ENCODE peak calls at places on chromosomes 5 and 9, in five cellular contexts. M is foreskin keratinocyte, W is upper lobe of right lung, F is brain microvascular endothelial cell, T is heart right ventricle. X is an unnamed sample.

GRCh38 chr9:132987021-132987620 is 8.6 kb downstream of the GFI1B start:
- DNase-seq in M (no peak), F (no peak), W (no peak), T (no peak), X (no peak)

GRCh38 chr9:5435912-5436311 is 1.8 kb downstream of the PLGRKT start:
- DNase-seq in T (no peak), M (peak; percentile 48), F (no peak), W (no peak), X (no peak)

GRCh38 chr9:99622679-99623078 is 199.0 kb upstream of the NR4A3 start:
- DNase-seq in W (no peak), F (no peak), M (no peak), T (no peak), X (no peak)

GRCh38 chr5:42483472-42484154 is 60.4 kb downstream of the GHR start:
- DNase-seq in W (no peak), T (no peak), M (no peak), F (no peak), X (no peak)

GRCh38 chr5:132293992-132294727 is at the start of gene SLC22A4:
- DNase-seq in T (peak; percentile 91), F (peak; percentile 93), W (peak; percentile 96), M (peak; percentile 90), X (no peak)

GRCh38 chr5:103260951-103261350 is 2.4 kb downstream of the MACIR start:
- DNase-seq in F (no peak), W (no peak), M (no peak), T (no peak), X (no peak)

GRCh38 chr9:127915801-127916664 is 808 bp downstream of the ST6GALNAC4 start:
- DNase-seq in W (no peak), M (no peak), T (no peak), F (no peak), X (no peak)

GRCh38 chr5:132298305-132298704 is 4.1 kb downstream of the SLC22A4 start:
- DNase-seq in M (no peak), T (no peak), F (no peak), W (no peak), X (no peak)

GRCh38 chr9:128920381-128921058 is at the start of gene PHYHD1:
- DNase-seq in F (no peak), W (peak; percentile 87), T (peak; percentile 78), M (peak; percentile 59), X (no peak)

GRCh38 chr9:120152295-120152694 is 427.7 kb downstream of the CDK5RAP2 start:
- DNase-seq in T (peak; percentile 12), F (no peak), W (no peak), M (no peak), X (no peak)

GRCh38 chr9:22035591-22036011 is 26.5 kb upstream of the CDKN2B start:
- DNase-seq in M (no peak), W (no peak), F (no peak), T (no peak), X (no peak)

GRCh38 chr5:69024241-69024651 is 69.6 kb upstream of the SLC30A5 start:
- DNase-seq in F (no peak), W (no peak), T (no peak), M (peak; percentile 55), X (peak; percentile 14)

GRCh38 chr5:54673523-54674225 is 156.1 kb downstream of the SNX18 start:
- DNase-seq in F (peak; percentile 71), M (no peak), W (peak; percentile 73), T (peak; percentile 24), X (peak; percentile 5)

GRCh38 chr9:93205045-93205768 is 21.3 kb downstream of the WNK2 start:
- DNase-seq in T (peak; percentile 80), F (peak; percentile 12), W (peak; percentile 64), M (no peak), X (no peak)

GRCh38 chr9:99515087-99515486 is 293.0 kb downstream of the SEC61B start:
- DNase-seq in M (no peak), W (no peak), T (no peak), F (no peak), X (no peak)

GRCh38 chr9:97628668-97629067 is 4.5 kb downstream of the TSTD2 start:
- DNase-seq in W (no peak), M (no peak), F (no peak), T (no peak), X (no peak)

GRCh38 chr5:141725909-141726308 is 43.9 kb upstream of the ARAP3 start:
- DNase-seq in F (no peak), T (no peak), W (no peak), M (no peak), X (no peak)

GRCh38 chr5:95858023-95858461 is 35.5 kb upstream of the GLRX start:
- DNase-seq in W (peak; percentile 73), M (no peak), F (peak; percentile 66), T (no peak), X (no peak)

GRCh38 chr9:37800631-37801286 is at the start of gene DCAF10:
- DNase-seq in F (peak; percentile 73), W (peak; percentile 94), M (peak; percentile 75), T (peak; percentile 88), X (no peak)

GRCh38 chr5:179588166-179588565 is 35.3 kb downstream of the HNRNPH1 start:
- DNase-seq in T (no peak), F (no peak), W (no peak), M (no peak), X (no peak)

GRCh38 chr9:95879591-95879990 is 4.1 kb downstream of the ERCC6L2 start:
- DNase-seq in F (no peak), W (no peak), T (no peak), M (no peak), X (no peak)

GRCh38 chr9:27129221-27129620 is 20.2 kb downstream of the TEK start:
- DNase-seq in M (peak; percentile 17), T (no peak), F (no peak), W (no peak), X (no peak)

GRCh38 chr5:14721990-14722656 is 57.6 kb downstream of the OTULIN start:
- DNase-seq in F (no peak), T (no peak), M (no peak), W (no peak), X (no peak)

GRCh38 chr9:70924905-70925547 is 196.4 kb downstream of the TRPM3 start:
- DNase-seq in W (no peak), T (no peak), F (peak; percentile 81), M (peak; percentile 80), X (no peak)

GRCh38 chr9:108580021-108580439 is 275.8 kb downstream of the ACTL7B start:
- DNase-seq in W (no peak), T (no peak), M (peak; percentile 84), F (no peak), X (peak; percentile 84)

GRCh38 chr9:136342191-136343120 is 15.1 kb downstream of the GPSM1 start:
- DNase-seq in T (peak; percentile 90), F (peak; percentile 43), M (no peak), W (peak; percentile 92), X (no peak)

DNA sequence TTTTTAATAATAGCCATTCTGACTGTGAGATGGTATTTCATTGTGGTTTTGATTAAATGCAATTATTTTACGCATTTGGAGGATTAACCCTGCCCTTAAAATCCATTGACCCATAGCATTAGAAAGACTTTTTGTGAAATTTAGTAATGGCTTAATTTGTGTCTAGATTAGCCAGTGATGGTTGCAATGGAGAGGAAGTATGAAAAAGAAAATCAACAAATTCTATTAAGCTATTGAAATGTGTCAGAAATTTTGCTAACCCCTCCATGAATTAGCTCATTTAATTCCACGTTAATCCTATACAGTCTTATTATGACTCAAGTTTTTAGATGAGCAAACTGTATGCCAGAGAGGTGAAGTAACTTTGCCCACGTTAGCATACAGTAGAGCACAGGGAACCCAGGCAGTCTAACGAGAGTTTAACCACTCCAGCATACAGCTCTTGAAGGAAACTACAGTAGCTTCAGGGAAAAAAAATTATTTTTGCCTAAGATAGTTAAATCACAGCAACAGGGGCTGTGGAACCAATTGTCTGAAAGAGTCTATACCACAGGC is 158.2 kb upstream of the PPP2R2B start:
- DNase-seq in T (no peak), M (peak; percentile 11), F (no peak), W (no peak), X (no peak)
- H3K27ac ChIP-seq in T (no peak overlapping the region), M (no peak overlapping the region), F (no peak overlapping the region), W (no peak overlapping the region), X (peak overlapping the region; percentile 60)

GRCh38 chr5:154284433-154284832 is 93.9 kb downstream of the GALNT10 start:
- DNase-seq in F (no peak), W (no peak), M (no peak), T (no peak), X (no peak)

GRCh38 chr5:154285661-154286408 is 95.3 kb downstream of the GALNT10 start:
- DNase-seq in W (no peak), T (no peak), F (peak; percentile 51), M (peak; percentile 51), X (no peak)

GRCh38 chr5:154286557-154286956 is 96.0 kb downstream of the GALNT10 start:
- DNase-seq in F (no peak), T (no peak), M (no peak), W (no peak), X (no peak)

GRCh38 chr5:154288145-154288544 is 97.6 kb downstream of the GALNT10 start:
- DNase-seq in T (no peak), W (no peak), F (peak; percentile 33), M (no peak), X (no peak)

DNA sequence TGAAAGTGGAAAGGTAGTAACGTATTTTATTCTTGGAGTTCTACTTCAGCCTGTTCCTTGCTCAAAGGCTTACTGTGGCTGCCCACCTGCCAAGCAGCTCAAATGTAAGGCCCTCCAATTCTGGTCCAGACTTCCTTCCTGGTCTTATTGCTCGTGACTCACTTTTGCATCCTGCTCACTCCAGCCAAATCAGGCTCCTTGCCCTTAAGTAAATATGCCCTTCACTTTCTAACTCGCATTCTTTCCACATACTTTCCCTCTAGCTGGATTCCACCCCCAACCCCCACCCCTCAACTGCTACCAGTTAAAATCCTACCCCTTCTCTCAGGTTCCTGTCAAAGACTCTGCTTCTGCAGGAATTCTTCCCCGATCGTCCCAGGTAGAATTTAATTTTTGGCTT is 96.6 kb downstream of the GALNT10 start:
- DNase-seq in W (peak; percentile 69), F (peak; percentile 70), M (peak; percentile 32), T (no peak), X (peak; percentile 12)
- H3K27ac ChIP-seq in W (peak overlapping the region; percentile 74), F (peak overlapping the region; percentile 38), M (no peak overlapping the region), T (no peak overlapping the region), X (no peak overlapping the region)

DNA sequence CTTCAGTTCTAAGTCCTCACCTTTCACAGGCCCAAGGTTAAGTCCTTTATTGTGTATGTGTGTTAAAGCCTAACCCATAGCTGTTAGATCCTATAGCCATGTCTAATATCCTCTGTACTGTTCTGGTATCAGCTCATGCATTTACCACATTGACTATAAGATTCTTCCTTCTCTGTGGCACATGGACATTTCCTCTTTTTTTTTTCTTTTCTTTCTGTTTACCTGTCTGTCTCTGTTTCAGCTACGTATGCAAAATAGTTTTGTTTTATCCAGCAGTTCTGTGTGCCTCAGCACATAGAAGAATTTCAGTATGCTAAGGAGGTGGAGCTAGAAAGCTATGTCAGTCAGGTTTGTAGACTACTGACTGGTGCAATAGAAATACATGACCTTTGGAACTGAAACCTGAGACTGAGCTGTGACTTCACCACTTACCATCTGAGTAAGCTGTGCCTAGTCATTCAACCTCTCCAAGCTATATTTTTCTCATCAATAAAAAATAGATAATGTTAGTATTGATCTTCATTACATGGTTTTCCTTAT is 155.6 kb upstream of the VLDLR start:
- DNase-seq in F (peak; percentile 33), T (no peak), W (no peak), M (peak; percentile 36), X (peak; percentile 53)
- H3K27ac ChIP-seq in F (no peak overlapping the region), T (no peak overlapping the region), W (no peak overlapping the region), M (no peak overlapping the region), X (no peak overlapping the region)

DNA sequence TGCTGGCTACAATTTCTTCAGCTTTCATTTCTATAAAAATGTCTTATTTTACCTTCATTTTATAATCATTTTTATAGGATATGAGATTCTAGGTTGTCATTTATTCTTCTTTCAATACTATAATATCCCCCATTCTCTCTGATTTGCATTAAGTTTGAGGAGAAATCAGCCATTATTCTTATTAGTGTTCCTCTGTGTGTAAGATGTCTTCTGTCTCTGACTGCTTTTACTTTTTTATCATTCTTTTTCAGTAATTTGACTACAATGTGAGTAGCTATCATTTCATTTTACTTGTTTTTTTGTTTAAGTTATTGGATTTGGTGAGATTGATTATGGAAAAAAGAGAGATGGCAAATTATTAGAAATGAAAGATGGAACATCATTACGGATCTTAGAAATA is 13.6 kb upstream of the SREK1 start:
- DNase-seq in M (no peak), F (no peak), W (no peak), T (no peak), X (no peak)
- H3K27ac ChIP-seq in M (no peak overlapping the region), F (no peak overlapping the region), W (no peak overlapping the region), T (no peak overlapping the region), X (no peak overlapping the region)